ENCODE peak calls at places on chromosomes 16 and 17, in nine cellular contexts. O is GM10248, I is upper lobe of right lung, R is natural killer cell, T is GM23338, Z is foreskin fibroblast, V is ascending aorta, U is astrocyte of the spinal cord, P is esophagus muscularis mucosa. F is an unnamed sample.

GRCh38 chr17:48121921-48122650 is 14.5 kb downstream of the SNX11 start:
- DNase-seq in O (no peak), I (no peak), R (no peak), T (no peak), Z (no peak), V (no peak), U (no peak), P (no peak), F (no peak)

GRCh38 chr16:58422809-58423208 is 30.5 kb downstream of the GINS3 start:
- DNase-seq in O (no peak), I (no peak), R (no peak), T (no peak), Z (no peak), V (no peak), U (no peak), P (no peak), F (no peak)

GRCh38 chr16:76683051-76683450 is 405.9 kb downstream of the CNTNAP4 start:
- DNase-seq in O (no peak), I (no peak), R (no peak), T (peak), Z (no peak), V (no peak), U (no peak), P (no peak), F (no peak)

GRCh38 chr17:42683407-42684031 is 1.2 kb downstream of the CNTNAP1 start:
- DNase-seq in O (peak), I (peak), R (no peak), T (peak), Z (no peak), V (no peak), U (peak), P (no peak), F (peak)

GRCh38 chr17:48840441-48840840 is 9.6 kb downstream of the CALCOCO2 start:
- DNase-seq in O (no peak), I (no peak), R (no peak), T (no peak), Z (no peak), V (no peak), U (no peak), P (no peak), F (peak)

GRCh38 chr17:41065829-41066624 is at the start of gene KRTAP2-4:
- DNase-seq in O (no peak), I (no peak), R (no peak), T (no peak), Z (peak), V (no peak), U (peak), P (no peak), F (peak)

GRCh38 chr17:61412860-61413653 is 13.4 kb downstream of the TBX2 start:
- DNase-seq in O (no peak), I (no peak), R (no peak), T (peak), Z (no peak), V (peak), U (no peak), P (peak), F (peak)

GRCh38 chr16:1572664-1573063 is 39.2 kb downstream of the TMEM204 start:
- DNase-seq in O (no peak), I (no peak), R (no peak), T (no peak), Z (no peak), V (no peak), U (no peak), P (no peak), F (no peak)

GRCh38 chr16:67661101-67661661 is 421 bp downstream of the PARD6A start:
- DNase-seq in O (no peak), I (no peak), R (no peak), T (peak), Z (no peak), V (no peak), U (peak), P (no peak), F (no peak)

GRCh38 chr16:25834101-25834500 is 142.3 kb downstream of the HS3ST4 start:
- DNase-seq in O (no peak), I (no peak), R (no peak), T (no peak), Z (no peak), V (no peak), U (no peak), P (no peak), F (no peak)

GRCh38 chr17:40021471-40021961 is 6.3 kb downstream of the CSF3 start:
- DNase-seq in O (no peak), I (no peak), R (no peak), T (no peak), Z (peak), V (no peak), U (peak), P (no peak), F (peak)

GRCh38 chr16:46649571-46649970 is 28.4 kb upstream of the SHCBP1 start:
- DNase-seq in O (no peak), I (no peak), R (no peak), T (no peak), Z (no peak), V (no peak), U (peak), P (no peak), F (peak)

GRCh38 chr16:53901396-53901795 is 197.4 kb downstream of the FTO start:
- DNase-seq in O (no peak), I (no peak), R (no peak), T (no peak), Z (no peak), V (no peak), U (no peak), P (no peak), F (no peak)

DNA sequence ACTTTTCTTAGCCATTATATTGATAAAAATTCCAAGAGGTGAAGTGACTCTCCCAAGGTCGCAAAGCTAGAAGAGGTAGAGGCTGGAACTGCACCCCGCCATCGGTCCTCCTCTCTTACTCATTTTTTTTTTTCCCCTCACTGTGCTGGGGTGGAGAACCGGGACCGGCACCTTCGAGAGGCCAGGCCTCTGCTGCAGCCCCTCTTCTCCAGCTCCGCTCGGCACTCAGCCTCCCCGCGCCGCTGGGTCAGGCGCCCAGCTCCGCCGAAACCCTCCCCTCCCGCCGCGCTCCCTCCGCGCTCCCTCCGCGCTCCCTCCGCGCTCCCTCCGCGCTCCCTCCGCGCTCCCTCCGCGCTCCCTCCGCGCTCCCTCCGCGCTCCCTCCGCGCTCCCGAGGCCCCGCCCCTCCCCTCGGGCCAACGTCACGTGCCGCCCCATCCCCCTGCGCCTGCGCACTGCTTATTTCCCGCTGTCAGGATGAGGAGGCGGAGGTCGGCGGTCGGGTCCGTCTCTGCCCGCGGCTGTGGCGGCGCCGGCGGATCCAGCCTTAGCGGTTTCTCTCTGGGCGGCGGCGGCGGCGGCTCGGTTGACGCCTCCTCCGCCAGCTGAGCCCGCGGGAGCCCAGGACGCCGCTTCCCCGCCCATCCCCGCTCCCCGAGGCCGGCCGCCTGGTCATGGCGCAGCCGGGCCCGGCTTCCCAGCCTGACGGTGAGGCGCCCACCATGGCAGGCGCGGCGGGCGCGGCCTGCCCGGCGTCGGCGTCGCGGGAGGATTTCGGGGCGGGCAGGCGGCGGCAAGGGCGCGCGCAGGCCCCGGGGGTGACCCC is at the start of gene RABEP1:
- DNase-seq in O (peak), I (peak), R (peak), T (peak), Z (peak), V (peak), U (peak), P (peak), F (peak)
- TF ChIP-seq CTCF in O (no peak), I (peak), R (no peak), T (no peak), Z (no peak), V (peak), U (no peak), P (no peak), F (peak)

DNA sequence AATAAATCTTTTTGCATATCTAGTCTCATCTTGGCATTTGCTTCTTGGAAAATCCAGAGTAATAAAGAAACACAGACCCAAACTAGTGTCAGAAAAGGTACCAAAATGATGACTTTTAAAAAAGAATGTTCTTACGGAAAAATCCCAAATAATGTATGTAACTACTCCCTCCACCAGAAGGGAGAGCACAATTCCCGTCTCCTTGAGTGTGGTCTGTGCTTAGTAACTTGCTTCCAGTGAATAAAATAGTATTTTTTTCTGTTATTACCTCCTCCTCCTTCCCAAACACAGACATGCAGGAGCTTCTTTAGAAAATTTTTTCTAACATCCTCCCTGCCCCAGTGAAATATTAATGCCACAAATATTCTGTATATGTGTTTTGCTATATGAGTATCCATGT is 358.1 kb downstream of the ZFHX3 start:
- DNase-seq in O (no peak), I (no peak), R (no peak), T (peak), Z (peak), V (no peak), U (no peak), P (no peak), F (peak)
- TF ChIP-seq CTCF in O (no peak), I (no peak), R (no peak), T (peak), Z (no peak), V (peak), U (peak), P (no peak), F (no peak)

GRCh38 chr16:12575288-12575687 is 228.4 kb downstream of the CPPED1 start:
- DNase-seq in O (no peak), I (no peak), R (no peak), T (no peak), Z (no peak), V (no peak), U (no peak), P (no peak), F (no peak)

GRCh38 chr16:12572316-12572985 is 231.2 kb downstream of the CPPED1 start:
- DNase-seq in O (no peak), I (no peak), R (no peak), T (no peak), Z (no peak), V (no peak), U (no peak), P (no peak), F (no peak)

GRCh38 chr16:12574721-12575120 is 229.0 kb downstream of the CPPED1 start:
- DNase-seq in O (no peak), I (no peak), R (no peak), T (no peak), Z (no peak), V (no peak), U (no peak), P (no peak), F (no peak)

GRCh38 chr16:12573300-12573699 is 230.4 kb downstream of the CPPED1 start:
- DNase-seq in O (no peak), I (no peak), R (no peak), T (no peak), Z (no peak), V (no peak), U (no peak), P (no peak), F (no peak)

DNA sequence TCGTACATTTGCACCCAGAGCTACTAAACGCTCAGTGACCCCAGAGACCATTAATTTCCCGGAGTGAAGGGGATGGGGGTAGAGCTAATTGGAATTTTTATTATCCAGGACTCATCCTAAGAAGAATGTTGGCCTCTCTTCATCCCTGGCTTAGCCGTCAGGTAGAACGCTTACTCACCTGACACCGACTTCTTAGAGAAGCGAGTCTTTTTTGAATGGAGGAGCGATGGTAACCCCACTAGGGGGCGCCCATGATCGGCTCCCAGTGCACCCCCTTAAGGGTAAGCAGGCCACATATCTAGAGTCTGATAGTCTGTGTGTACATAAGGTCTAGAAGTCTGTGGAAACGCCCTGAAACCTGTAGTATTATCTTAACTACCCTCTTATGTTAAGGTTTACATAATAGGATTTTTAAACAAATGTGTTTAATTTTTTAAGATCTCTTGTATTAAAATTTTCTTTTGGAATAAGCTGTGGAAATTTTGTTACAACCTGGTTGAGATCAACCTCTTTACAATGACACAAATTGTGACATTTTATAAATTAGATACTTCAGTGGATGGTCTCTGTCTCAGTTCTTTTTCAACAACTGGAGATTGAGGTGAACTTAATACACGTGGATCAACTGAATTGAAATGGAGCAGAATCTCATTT is 229.8 kb downstream of the CPPED1 start:
- DNase-seq in O (peak), I (no peak), R (peak), T (peak), Z (peak), V (no peak), U (peak), P (no peak), F (peak)
- TF ChIP-seq CTCF in O (peak), I (peak), R (peak), T (peak), Z (peak), V (peak), U (peak), P (no peak), F (peak)

DNA sequence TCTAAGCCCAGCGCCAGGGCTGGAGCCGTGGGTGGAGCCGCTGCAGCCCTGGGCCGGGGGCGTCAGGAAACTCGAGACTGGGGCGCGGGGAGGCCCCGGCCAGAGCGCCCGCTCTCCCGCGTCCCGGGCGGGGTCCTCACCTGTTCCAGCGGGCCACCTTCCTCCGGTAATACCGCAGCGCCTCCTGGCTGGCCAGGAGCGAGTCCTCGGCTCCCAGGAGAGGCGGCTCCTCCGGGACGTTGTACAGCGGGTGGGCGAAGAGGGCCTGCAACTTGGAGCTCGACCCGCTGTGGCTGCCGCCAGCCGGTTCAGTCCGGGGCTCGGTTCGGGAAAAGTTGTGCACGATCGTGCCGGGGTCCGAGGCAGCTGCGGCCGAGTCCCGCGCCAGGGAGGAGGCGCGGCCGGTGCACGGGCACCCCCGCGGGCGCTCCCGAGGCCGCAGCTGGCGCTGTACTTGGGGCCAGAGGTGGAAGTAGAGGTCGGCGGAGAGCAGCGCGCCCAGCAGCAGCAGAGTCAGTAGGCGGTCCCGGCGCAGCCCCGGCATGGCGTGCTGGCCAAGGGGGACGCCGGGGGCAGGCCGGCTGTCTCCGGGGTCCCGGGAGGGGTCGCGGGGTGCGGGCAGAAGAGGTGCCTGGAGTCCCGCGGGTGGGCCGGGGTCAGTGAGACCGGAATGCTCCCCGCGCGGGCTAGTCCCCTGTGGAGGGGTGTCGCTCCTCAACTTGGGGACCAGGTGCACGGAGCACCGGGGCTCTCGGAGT is 865 bp downstream of the FAM20A start:
- DNase-seq in O (no peak), I (peak), R (no peak), T (peak), Z (no peak), V (no peak), U (no peak), P (peak), F (no peak)
- TF ChIP-seq CTCF in O (peak), I (peak), R (no peak), T (peak), Z (peak), V (no peak), U (peak), P (no peak), F (peak)

GRCh38 chr16:35745191-35745590 is 2285.8 kb downstream of the TP53TG3F start:
- DNase-seq in O (no peak), I (no peak), R (no peak), T (no peak), Z (no peak), V (no peak), U (no peak), P (no peak), F (no peak)
- TF ChIP-seq CTCF in O (no peak), I (no peak), R (no peak), T (no peak), Z (no peak), V (no peak), U (no peak), P (no peak), F (no peak)

GRCh38 chr17:28366605-28367004 is 1.6 kb upstream of the SEBOX start:
- DNase-seq in O (no peak), I (no peak), R (no peak), T (peak), Z (no peak), V (no peak), U (no peak), P (no peak), F (no peak)
- TF ChIP-seq CTCF in O (no peak), I (peak), R (no peak), T (peak), Z (no peak), V (no peak), U (no peak), P (no peak), F (no peak)

DNA sequence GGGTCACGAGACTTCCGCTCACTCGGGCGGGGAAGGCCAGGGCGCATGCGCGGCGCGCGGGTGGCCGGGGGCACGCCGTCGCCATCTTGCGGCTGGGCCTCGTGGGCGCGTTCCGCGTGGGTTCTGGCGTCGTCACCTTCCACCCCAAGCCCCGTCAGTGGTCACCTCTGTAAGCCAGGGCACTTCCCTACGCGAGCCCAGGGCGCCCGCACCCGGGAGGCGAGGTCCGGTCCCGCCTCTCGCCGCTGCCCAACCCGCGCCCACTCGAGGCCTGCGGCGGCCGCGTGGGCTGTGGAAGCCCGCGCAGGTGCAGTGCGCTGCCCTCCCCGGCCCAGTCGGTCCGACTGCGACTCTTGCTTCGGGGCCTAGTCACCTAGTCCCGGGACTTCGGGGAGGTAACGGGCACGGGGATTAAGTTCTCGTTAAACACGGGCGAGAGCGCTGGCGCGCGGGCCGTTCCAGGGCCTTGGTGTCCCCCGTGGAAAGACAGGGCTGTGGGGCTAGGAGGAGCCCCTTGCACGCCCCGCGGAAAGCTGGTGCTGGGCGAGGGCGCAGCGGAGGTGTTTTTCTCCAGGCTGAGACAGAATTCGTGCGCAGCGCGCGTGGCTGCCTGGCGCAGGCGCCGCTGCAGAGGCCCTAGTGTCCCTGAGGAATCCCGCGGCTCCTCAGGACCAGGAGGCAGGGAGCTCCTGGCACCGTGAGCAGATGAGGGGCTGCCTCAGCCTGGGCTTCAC is 417 bp upstream of the ARHGDIA start:
- DNase-seq in O (peak), I (peak), R (peak), T (peak), Z (peak), V (peak), U (peak), P (peak), F (peak)
- TF ChIP-seq CTCF in O (peak), I (peak), R (peak), T (peak), Z (peak), V (peak), U (peak), P (peak), F (no peak)